ENCODE peak calls at places on chromosome 17, in five cellular contexts. R is mesendoderm, D is AG10803, O is GM23248, J is NT2/D1. E is an unnamed sample.
A peak's percentile ranks its signal among the peaks of the same experiment; 100 is the strongest.

GRCh38 chr17:42571435-42572225 is 4.7 kb downstream of the MLX start:
- DNase-seq in R (no peak), D (peak; percentile 15), O (no peak), J (no peak), E (no peak)

GRCh38 chr17:75783069-75783783 is 1.4 kb upstream of the UNK start:
- DNase-seq in R (peak; percentile 46), D (peak; percentile 67), O (peak; percentile 86), J (no peak), E (no peak)

GRCh38 chr17:78736526-78737079 is 45.5 kb downstream of the CYTH1 start:
- DNase-seq in R (peak; percentile 72), D (no peak), O (no peak), J (no peak), E (no peak)

GRCh38 chr17:63946440-63947363 is 14.6 kb upstream of the CD79B start:
- DNase-seq in R (peak; percentile 47), D (peak; percentile 15), O (peak; percentile 52), J (no peak), E (no peak)

GRCh38 chr17:4566785-4567184 is 6.4 kb upstream of the GGT6 start:
- DNase-seq in R (peak; percentile 85), D (peak; percentile 26), O (peak; percentile 72), J (peak; percentile 68), E (peak; percentile 24)

GRCh38 chr17:75370288-75370687 is 35.2 kb downstream of the GRB2 start:
- DNase-seq in R (no peak), D (no peak), O (no peak), J (no peak), E (no peak)

GRCh38 chr17:73028311-73028755 is 64.2 kb downstream of the SLC39A11 start:
- DNase-seq in R (no peak), D (peak; percentile 92), O (peak; percentile 46), J (no peak), E (no peak)

GRCh38 chr17:36529121-36529520 is 5.5 kb downstream of the MYO19 start:
- DNase-seq in R (no peak), D (peak; percentile 44), O (peak; percentile 85), J (no peak), E (no peak)

GRCh38 chr17:29561541-29562517 is 5.0 kb downstream of the ABHD15 start:
- DNase-seq in R (no peak), D (no peak), O (no peak), J (no peak), E (no peak)

GRCh38 chr17:80805032-80805751 is 186.4 kb upstream of the CHMP6 start:
- DNase-seq in R (peak; percentile 40), D (no peak), O (no peak), J (no peak), E (no peak)

GRCh38 chr17:11334493-11334892 is 93.5 kb downstream of the SHISA6 start:
- DNase-seq in R (no peak), D (no peak), O (no peak), J (no peak), E (no peak)

GRCh38 chr17:50630524-50631194 is 4.0 kb upstream of the ABCC3 start:
- DNase-seq in R (no peak), D (no peak), O (peak; percentile 49), J (no peak), E (no peak)

GRCh38 chr17:30104575-30105339 is 11.9 kb upstream of the NSRP1 start:
- DNase-seq in R (peak; percentile 92), D (peak; percentile 80), O (peak; percentile 90), J (peak; percentile 62), E (peak; percentile 68)

GRCh38 chr17:32881054-32881453 is 4.1 kb upstream of the MYO1D start:
- DNase-seq in R (no peak), D (no peak), O (peak; percentile 73), J (no peak), E (no peak)

GRCh38 chr17:46769531-46770438 is 48.7 kb downstream of the WNT3 start:
- DNase-seq in R (no peak), D (peak; percentile 22), O (no peak), J (no peak), E (no peak)

GRCh38 chr17:40095944-40096791 is 4.2 kb downstream of the NR1D1 start:
- DNase-seq in R (no peak), D (no peak), O (peak; percentile 33), J (no peak), E (no peak)

GRCh38 chr17:41974031-41974430 is 7.4 kb downstream of the CNP start:
- DNase-seq in R (no peak), D (no peak), O (no peak), J (no peak), E (no peak)

GRCh38 chr17:35540589-35541404 is 3.3 kb upstream of the SLFN12L start:
- DNase-seq in R (no peak), D (peak; percentile 25), O (peak; percentile 20), J (no peak), E (no peak)

GRCh38 chr17:80005360-80006338 is 30.0 kb downstream of the TBC1D16 start:
- DNase-seq in R (peak; percentile 65), D (no peak), O (peak; percentile 51), J (no peak), E (no peak)

GRCh38 chr17:62778990-62779681 is 29.0 kb downstream of the MARCHF10 start:
- DNase-seq in R (no peak), D (peak; percentile 96), O (peak; percentile 98), J (no peak), E (peak; percentile 94)

DNA sequence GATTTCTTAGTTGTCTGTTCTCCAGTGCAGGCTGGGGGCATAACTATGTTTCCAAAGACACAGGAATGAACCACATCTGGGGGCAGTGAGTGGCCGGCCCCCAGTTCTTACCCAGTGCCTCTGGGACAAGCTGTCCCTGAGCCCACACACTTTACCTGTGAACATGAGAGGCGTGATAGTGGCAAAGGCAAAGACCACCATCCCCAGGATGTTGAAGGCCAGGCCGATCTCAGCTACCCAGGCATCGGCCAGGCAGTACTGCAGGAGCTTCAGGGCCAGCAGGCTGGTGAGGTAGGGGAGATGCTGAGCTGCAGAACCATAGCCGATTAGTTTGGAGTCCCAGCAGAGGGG is 1.6 kb downstream of the SLC46A1 start:
- DNase-seq in R (no peak), D (no peak), O (no peak), J (no peak), E (no peak)
- H3K4me3 ChIP-seq in R (no peak overlapping the region), D (no peak overlapping the region), O (no peak overlapping the region), J (no peak overlapping the region), E (no peak overlapping the region)

DNA sequence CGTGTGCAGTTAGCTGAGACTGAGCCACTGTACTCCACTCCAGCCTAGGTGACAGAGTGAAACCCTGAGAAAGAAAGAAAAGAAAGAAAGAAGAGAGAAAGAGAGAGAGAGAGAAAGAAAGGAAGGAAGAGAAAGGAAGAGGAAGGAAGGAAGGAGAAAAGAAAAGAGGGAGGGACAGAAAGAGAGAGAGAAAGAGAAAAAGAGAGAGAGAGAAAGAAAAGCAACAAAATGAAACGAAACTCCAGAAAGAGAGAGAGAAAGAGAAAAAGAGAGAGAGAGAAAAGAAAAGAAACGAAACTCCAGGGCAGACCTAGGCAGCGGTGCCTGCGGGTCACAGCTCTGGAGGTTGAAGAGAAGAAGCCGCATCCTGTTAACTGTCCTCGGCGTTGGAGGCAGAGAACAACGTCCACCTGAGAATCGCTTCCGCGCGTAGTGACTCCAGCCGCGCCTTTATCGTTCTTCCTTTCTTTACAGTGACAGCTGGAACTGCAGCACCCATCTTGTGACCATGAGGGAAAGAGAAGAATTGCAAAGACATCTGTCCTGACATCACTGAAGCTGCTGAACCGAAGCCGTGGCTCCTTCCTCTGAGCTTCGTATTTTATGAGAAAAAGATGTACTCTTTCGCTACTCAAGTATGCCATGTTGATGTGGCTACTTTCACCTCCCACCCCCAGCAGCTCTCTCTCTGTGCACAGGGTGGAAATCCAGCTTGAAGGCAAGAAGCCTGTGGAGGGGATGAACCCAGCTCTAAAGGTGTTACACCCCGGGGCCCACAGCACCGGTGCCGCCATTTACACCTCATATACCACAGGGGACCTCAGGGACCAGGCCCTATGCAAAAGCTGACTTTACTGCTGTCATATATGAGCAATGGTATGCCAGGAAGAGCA is 56.9 kb upstream of the DOC2B start:
- DNase-seq in R (no peak), D (no peak), O (no peak), J (no peak), E (no peak)
- H3K4me3 ChIP-seq in R (no peak overlapping the region), D (no peak overlapping the region), O (no peak overlapping the region), J (no peak overlapping the region), E (no peak overlapping the region)

DNA sequence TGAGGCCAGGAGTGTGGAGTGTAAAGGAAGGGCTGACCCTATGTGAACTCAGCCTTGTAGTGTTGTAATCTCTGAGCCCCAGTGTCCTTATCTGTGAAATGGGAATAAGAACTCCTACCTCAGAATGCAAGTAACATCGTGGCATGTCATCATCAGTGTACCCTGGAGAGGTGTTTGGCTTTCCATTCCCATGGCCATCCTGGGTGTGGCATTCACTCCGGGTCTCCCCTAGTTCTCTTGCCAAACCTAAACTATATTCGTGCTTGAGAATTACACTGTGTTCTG is 1.9 kb downstream of the NXPH3 start:
- DNase-seq in R (no peak), D (no peak), O (no peak), J (no peak), E (no peak)
- H3K4me3 ChIP-seq in R (no peak overlapping the region), D (no peak overlapping the region), O (no peak overlapping the region), J (no peak overlapping the region), E (no peak overlapping the region)

DNA sequence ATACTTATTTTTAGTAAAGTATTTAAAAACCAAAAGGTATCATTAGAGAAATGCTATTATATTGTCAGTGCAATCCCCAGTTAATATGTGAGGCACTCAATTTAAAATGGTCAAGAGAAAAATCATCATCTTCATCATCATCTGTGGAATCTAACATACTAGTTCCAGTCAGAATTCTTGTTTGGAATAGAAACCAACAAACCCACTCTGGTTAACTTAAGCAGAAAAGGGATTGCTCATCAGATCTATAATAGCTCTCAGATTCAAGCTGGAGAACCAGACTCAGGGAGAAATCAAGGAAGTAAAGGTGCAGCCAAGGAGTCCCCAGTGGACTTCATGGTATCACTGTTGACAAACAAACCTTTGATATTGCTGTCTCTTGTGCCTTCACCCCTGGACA is 43.7 kb upstream of the KCNJ16 start:
- DNase-seq in R (no peak), D (no peak), O (no peak), J (no peak), E (no peak)
- H3K4me3 ChIP-seq in R (no peak overlapping the region), D (no peak overlapping the region), O (no peak overlapping the region), J (no peak overlapping the region), E (no peak overlapping the region)

GRCh38 chr17:82334622-82335394 is 1.2 kb upstream of the SECTM1 start:
- DNase-seq in R (no peak), D (no peak), O (peak; percentile 43), J (no peak), E (no peak)
- H3K4me3 ChIP-seq in R (no peak overlapping the region), D (peak overlapping the region; percentile 54), O (peak overlapping the region; percentile 65), J (no peak overlapping the region), E (no peak overlapping the region)

DNA sequence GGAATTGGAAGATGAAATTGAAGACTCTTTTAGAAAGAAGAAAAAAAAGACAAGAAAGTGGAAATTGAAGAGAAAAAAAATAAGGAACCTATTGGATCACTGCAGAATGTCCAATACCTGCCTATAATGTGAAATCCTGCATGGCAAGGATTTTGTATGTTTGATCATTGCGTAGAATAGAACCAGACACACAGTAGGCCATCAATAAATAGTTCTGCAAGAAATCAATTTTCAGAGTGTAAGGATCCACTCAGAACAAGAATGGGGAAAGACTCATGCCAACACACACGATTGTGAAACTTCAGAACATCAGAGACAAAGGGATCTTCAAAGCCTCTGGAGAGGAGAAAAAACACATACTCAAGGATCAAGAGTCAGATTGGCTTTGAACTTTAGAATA is 39.7 kb upstream of the DHX40 start:
- DNase-seq in R (no peak), D (no peak), O (no peak), J (no peak), E (no peak)
- H3K4me3 ChIP-seq in R (no peak overlapping the region), D (no peak overlapping the region), O (no peak overlapping the region), J (no peak overlapping the region), E (no peak overlapping the region)